ENCODE peak calls at places on chromosomes 2 and 18, in six cellular contexts. C is PC-3, Z is DND-41, P is ascending aorta, U is cardiac fibroblast, Y is heart left ventricle. W is an unnamed sample.
A peak's percentile ranks its signal among the peaks of the same experiment; 100 is the strongest.

GRCh38 chr2:98356729-98357128 is 10.5 kb downstream of the CNGA3 start:
- DNase-seq in Z (no peak), U (no peak), P (no peak), Y (no peak), C (peak; percentile 94), W (no peak)

GRCh38 chr2:24399434-24400206 is 39.3 kb upstream of the ITSN2 start:
- DNase-seq in U (no peak), P (no peak), Z (no peak), Y (no peak), C (no peak), W (peak; percentile 11)

GRCh38 chr2:70886541-70886987 is 49.1 kb upstream of the ATP6V1B1 start:
- DNase-seq in P (no peak), Z (no peak), U (no peak), Y (no peak), C (no peak), W (no peak)

GRCh38 chr2:239040152-239040761 is 192.4 kb downstream of the TWIST2 start:
- DNase-seq in U (no peak), Y (no peak), C (no peak), P (no peak), Z (no peak), W (no peak)

GRCh38 chr2:113282747-113283533 is 4.2 kb upstream of the PAX8 start:
- DNase-seq in P (peak; percentile 73), C (peak; percentile 24), Z (no peak), U (peak; percentile 17), Y (peak; percentile 50), W (no peak)

GRCh38 chr2:146317959-146318358 is 1526.9 kb upstream of the ACVR2A start:
- DNase-seq in Y (no peak), C (peak; percentile 62), U (peak; percentile 89), Z (no peak), P (no peak), W (peak; percentile 80)

GRCh38 chr2:8608411-8608954 is 73.4 kb upstream of the ID2 start:
- DNase-seq in U (no peak), Y (no peak), Z (peak; percentile 18), C (no peak), P (peak; percentile 38), W (peak; percentile 43)

GRCh38 chr2:11069566-11070185 is 85.6 kb upstream of the SLC66A3 start:
- DNase-seq in U (no peak), Y (no peak), C (no peak), P (no peak), Z (no peak), W (no peak)

GRCh38 chr2:181106229-181106628 is 125.8 kb downstream of the UBE2E3 start:
- DNase-seq in U (no peak), Y (no peak), Z (no peak), C (no peak), P (no peak), W (no peak)

GRCh38 chr2:224937887-224938286 is 104.4 kb downstream of the DOCK10 start:
- DNase-seq in P (no peak), C (no peak), Y (no peak), U (no peak), Z (no peak), W (no peak)

GRCh38 chr2:47459021-47459420 is 56.1 kb downstream of the MSH2 start:
- DNase-seq in P (no peak), C (no peak), Y (no peak), U (no peak), Z (no peak), W (no peak)

GRCh38 chr2:41900299-41900698 is 147.5 kb upstream of the PKDCC start:
- DNase-seq in Y (no peak), P (no peak), C (no peak), Z (no peak), U (no peak), W (peak; percentile 33)

GRCh38 chr2:23260621-23261020 is 124.4 kb upstream of the KLHL29 start:
- DNase-seq in U (no peak), Z (no peak), P (no peak), C (no peak), Y (no peak), W (no peak)

GRCh38 chr2:144198116-144198515 is 321.8 kb downstream of the ZEB2 start:
- DNase-seq in U (peak; percentile 78), C (peak; percentile 44), P (no peak), Y (no peak), Z (no peak), W (peak; percentile 44)

GRCh38 chr2:49224426-49225010 is 70.2 kb upstream of the FSHR start:
- DNase-seq in Z (no peak), Y (no peak), C (no peak), P (no peak), U (no peak), W (no peak)

GRCh38 chr18:7259482-7259881 is 28.6 kb downstream of the LRRC30 start:
- DNase-seq in U (no peak), P (no peak), Z (no peak), C (no peak), Y (no peak), W (no peak)

GRCh38 chr2:205464681-205465080 is 217.6 kb upstream of the NRP2 start:
- DNase-seq in Y (no peak), P (no peak), U (no peak), Z (no peak), C (no peak), W (no peak)

GRCh38 chr2:149463328-149464002 is 124.1 kb downstream of the MMADHC start:
- DNase-seq in Y (no peak), Z (no peak), U (no peak), P (no peak), C (peak; percentile 5), W (no peak)

GRCh38 chr2:70140978-70141753 is 49.7 kb downstream of the C2orf42 start:
- DNase-seq in U (peak; percentile 57), Y (no peak), Z (peak; percentile 53), P (peak; percentile 78), C (peak; percentile 96), W (peak; percentile 25)

GRCh38 chr18:79520473-79521390 is 125.0 kb downstream of the NFATC1 start:
- DNase-seq in Z (no peak), P (no peak), Y (no peak), U (no peak), C (no peak), W (no peak)

GRCh38 chr2:85278361-85278760 is 49.4 kb downstream of the TGOLN2 start:
- DNase-seq in C (no peak), U (peak; percentile 75), Z (no peak), Y (no peak), P (no peak), W (peak; percentile 75)

GRCh38 chr2:47173986-47174730 is 19.1 kb upstream of the STPG4 start:
- DNase-seq in Y (no peak), C (no peak), Z (no peak), U (no peak), P (no peak), W (no peak)

GRCh38 chr2:241183221-241183620 is 5.3 kb upstream of the ANO7 start:
- DNase-seq in Y (no peak), Z (no peak), C (no peak), U (no peak), P (no peak), W (no peak)

GRCh38 chr2:191217580-191217979 is 27.6 kb upstream of the MYO1B start:
- DNase-seq in U (peak; percentile 80), C (peak; percentile 93), P (no peak), Z (no peak), Y (no peak), W (peak; percentile 59)

GRCh38 chr2:106537047-106537446 is 49.9 kb downstream of the CD8B2 start:
- DNase-seq in U (no peak), C (no peak), Y (peak; percentile 28), Z (no peak), P (no peak), W (no peak)

GRCh38 chr18:34492652-34493051 is 217.4 kb upstream of the DTNA start:
- DNase-seq in Z (no peak), C (peak; percentile 55), P (no peak), U (peak; percentile 16), Y (no peak), W (no peak)

GRCh38 chr18:34493099-34493544 is 217.0 kb upstream of the DTNA start:
- DNase-seq in P (peak; percentile 90), C (peak; percentile 64), Z (no peak), Y (peak; percentile 83), U (peak; percentile 74), W (peak; percentile 61)

GRCh38 chr18:34495434-34495833 is 214.7 kb upstream of the DTNA start:
- DNase-seq in Z (no peak), U (no peak), P (no peak), Y (no peak), C (no peak), W (peak; percentile 2)

GRCh38 chr18:34493566-34494358 is 216.3 kb upstream of the DTNA start:
- DNase-seq in P (peak; percentile 62), U (no peak), C (peak; percentile 17), Z (no peak), Y (peak; percentile 27), W (no peak)

GRCh38 chr18:34494359-34494696 is 215.8 kb upstream of the DTNA start:
- DNase-seq in Y (peak; percentile 26), Z (no peak), U (no peak), P (no peak), C (no peak), W (no peak)
- H3K4me3 ChIP-seq in Y (peak overlapping the region; percentile 66), Z (no peak overlapping the region), U (no peak overlapping the region), P (peak overlapping the region; percentile 83), C (peak overlapping the region; percentile 63), W (no peak overlapping the region)

GRCh38 chr2:74887961-74888670 is 54.2 kb downstream of the HK2 start:
- DNase-seq in C (peak; percentile 89), U (peak; percentile 55), Y (no peak), P (no peak), Z (no peak), W (peak; percentile 21)
- TF ChIP-seq CTCF in C (peak; percentile 23), U (no peak), Y (no peak), P (no peak), Z (no peak), W (no peak)

DNA sequence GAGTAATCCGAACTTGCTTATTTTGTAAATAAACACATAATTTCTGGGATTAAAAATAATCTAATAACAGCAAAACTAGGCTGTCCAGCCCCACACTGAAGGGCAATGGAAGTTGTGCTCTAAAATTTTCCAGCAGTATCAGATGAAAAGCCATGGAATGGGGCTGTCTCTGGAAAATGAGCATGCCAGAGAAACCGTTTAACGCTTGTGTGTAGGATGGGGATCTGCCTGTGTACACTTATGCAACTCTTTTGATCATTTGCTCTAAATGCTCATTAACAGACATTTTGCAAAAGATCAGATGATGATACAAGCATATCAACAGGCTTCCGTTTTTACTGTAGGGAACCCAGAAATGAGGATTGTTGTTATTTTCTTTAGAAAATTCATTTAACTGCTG is 177.6 kb downstream of the SLC8A1 start:
- DNase-seq in P (no peak), Y (no peak), U (no peak), Z (no peak), C (no peak), W (no peak)
- H3K4me3 ChIP-seq in P (no peak overlapping the region), Y (no peak overlapping the region), U (no peak overlapping the region), Z (no peak overlapping the region), C (no peak overlapping the region), W (no peak overlapping the region)

GRCh38 chr2:201939366-201939985 is 94.2 kb upstream of the FZD7 start:
- DNase-seq in Y (no peak), U (no peak), P (peak; percentile 38), Z (no peak), C (no peak), W (no peak)

GRCh38 chr2:201937343-201937742 is 96.3 kb upstream of the FZD7 start:
- DNase-seq in U (no peak), C (no peak), P (peak; percentile 30), Z (no peak), Y (no peak), W (no peak)

GRCh38 chr2:201938151-201938815 is 95.4 kb upstream of the FZD7 start:
- DNase-seq in U (no peak), Y (no peak), Z (no peak), C (no peak), P (peak; percentile 2), W (peak; percentile 15)

GRCh38 chr2:201936817-201937216 is 96.8 kb upstream of the FZD7 start:
- DNase-seq in U (no peak), P (peak; percentile 12), C (no peak), Y (no peak), Z (no peak), W (no peak)

GRCh38 chr2:201938816-201939180 is 94.9 kb upstream of the FZD7 start:
- DNase-seq in C (no peak), Y (no peak), Z (no peak), P (peak; percentile 60), U (no peak), W (no peak)
- TF ChIP-seq CTCF in C (no peak), Y (no peak), Z (no peak), P (no peak), U (no peak), W (no peak)

W was measured in fibroblast of the aortic adventitia.